ENCODE peak calls at places on chromosomes 12 and 14, in nine cellular contexts. M is EL; N is activated CD4-positive, alpha-beta T cell treated with anti-CD3 and anti-CD28 coated beads, Interleukin-2, amount 10 ng/mL, durations not matched to agents 7 days and 5 days; K is progenitor cell of endocrine pancreas; B is stimulated activated CD4-positive, alpha-beta T cell treated with anti-CD3 and anti-CD28 coated beads, Interleukin-15, amount 100 ng/mL, for 24 hours; A is NCI-H2029; D is NCI-H1694; V is naive thymus-derived CD4-positive, alpha-beta T cell; O is HT-29. U is an unnamed sample.
A peak's percentile ranks its signal among the peaks of the same experiment; 100 is the strongest.

GRCh38 chr12:288687-289086 is 26.1 kb upstream of the SLC6A13 start:
- DNase-seq in M (peak; percentile 58), N (no peak), K (no peak), B (no peak), A (no peak), D (no peak), V (no peak), O (no peak), U (peak; percentile 75)

GRCh38 chr14:30874120-30874998 is at the start of gene COCH:
- DNase-seq in M (peak; percentile 29), N (peak; percentile 14), K (peak; percentile 64), B (peak; percentile 61), A (peak; percentile 55), D (no peak), V (peak; percentile 4), O (no peak), U (peak; percentile 64)

GRCh38 chr12:41368006-41368405 is 179.9 kb downstream of the PDZRN4 start:
- DNase-seq in M (peak; percentile 10), N (no peak), K (no peak), B (no peak), A (peak; percentile 7), D (no peak), V (no peak), O (peak; percentile 14), U (no peak)

GRCh38 chr12:113019045-113019444 is 37.5 kb upstream of the DTX1 start:
- DNase-seq in M (peak; percentile 64), N (no peak), K (no peak), B (no peak), A (no peak), D (no peak), V (no peak), O (no peak), U (no peak)

GRCh38 chr14:80618751-80619329 is 322.7 kb downstream of the CEP128 start:
- DNase-seq in M (peak; percentile 13), N (no peak), K (no peak), B (no peak), A (no peak), D (no peak), V (no peak), O (no peak), U (no peak)

GRCh38 chr12:26281320-26281719 is 85.9 kb downstream of the SSPN start:
- DNase-seq in M (no peak), N (no peak), K (no peak), B (no peak), A (no peak), D (no peak), V (no peak), O (no peak), U (no peak)

GRCh38 chr12:3452348-3452747 is 38.7 kb upstream of the PRMT8 start:
- DNase-seq in M (no peak), N (no peak), K (no peak), B (no peak), A (no peak), D (no peak), V (no peak), O (no peak), U (no peak)

GRCh38 chr12:9109213-9109522 is 6.6 kb downstream of the A2M start:
- DNase-seq in M (no peak), N (no peak), K (no peak), B (no peak), A (no peak), D (no peak), V (no peak), O (no peak), U (no peak)

GRCh38 chr14:105137481-105138020 is 31.0 kb downstream of the JAG2 start:
- DNase-seq in M (no peak), N (no peak), K (no peak), B (no peak), A (no peak), D (no peak), V (no peak), O (no peak), U (no peak)

GRCh38 chr12:67471810-67472209 is 176.7 kb upstream of the DYRK2 start:
- DNase-seq in M (no peak), N (no peak), K (no peak), B (no peak), A (no peak), D (no peak), V (no peak), O (no peak), U (peak; percentile 66)

GRCh38 chr12:54689984-54690383 is 41.8 kb upstream of the DCD start:
- DNase-seq in M (no peak), N (no peak), K (no peak), B (no peak), A (no peak), D (no peak), V (no peak), O (peak; percentile 2), U (no peak)

GRCh38 chr12:19759229-19759628 is 319.9 kb downstream of the AEBP2 start:
- DNase-seq in M (peak; percentile 83), N (no peak), K (no peak), B (no peak), A (no peak), D (no peak), V (no peak), O (no peak), U (no peak)

GRCh38 chr12:98106201-98106600 is 409.2 kb upstream of the TMPO start:
- DNase-seq in M (no peak), N (no peak), K (no peak), B (no peak), A (no peak), D (no peak), V (no peak), O (no peak), U (no peak)

GRCh38 chr14:78975734-78976133 is 805.6 kb downstream of the NRXN3 start:
- DNase-seq in M (no peak), N (no peak), K (no peak), B (no peak), A (no peak), D (no peak), V (no peak), O (no peak), U (no peak)

GRCh38 chr12:51460519-51460918 is 35.9 kb downstream of the SLC4A8 start:
- DNase-seq in M (no peak), N (no peak), K (no peak), B (no peak), A (peak; percentile 43), D (no peak), V (no peak), O (no peak), U (no peak)

GRCh38 chr14:37985826-37986470 is 221.8 kb upstream of the SSTR1 start:
- DNase-seq in M (peak; percentile 67), N (peak; percentile 54), K (peak; percentile 12), B (peak; percentile 54), A (peak; percentile 29), D (peak; percentile 51), V (peak; percentile 55), O (peak; percentile 54), U (peak; percentile 21)

GRCh38 chr12:113298861-113299545 is 35.9 kb downstream of the SLC8B1 start:
- DNase-seq in M (no peak), N (no peak), K (no peak), B (no peak), A (no peak), D (peak; percentile 80), V (no peak), O (no peak), U (peak; percentile 98)

GRCh38 chr12:12456637-12457036 is 99.8 kb downstream of the BORCS5 start:
- DNase-seq in M (no peak), N (no peak), K (no peak), B (no peak), A (no peak), D (no peak), V (no peak), O (no peak), U (no peak)

GRCh38 chr12:57001448-57001906 is 4.9 kb downstream of the ZBTB39 start:
- DNase-seq in M (peak; percentile 70), N (peak; percentile 82), K (peak; percentile 62), B (peak; percentile 85), A (peak; percentile 22), D (peak; percentile 22), V (peak; percentile 69), O (peak; percentile 81), U (no peak)

GRCh38 chr12:88453323-88453722 is 126.9 kb downstream of the KITLG start:
- DNase-seq in M (peak; percentile 36), N (no peak), K (no peak), B (no peak), A (no peak), D (no peak), V (no peak), O (no peak), U (no peak)

U was measured in NCI-H446 treated with DMSO at 0.1 percent for 48 hours.